ENCODE peak calls at places on chromosomes 1 and 21, in ten cellular contexts. P is activated CD4-positive, alpha-beta T cell treated with anti-CD3 and anti-CD28 coated beads, Interleukin-2, amount 50 U/mL, for 1 hour; J is neuronal stem cell; X is activated T-helper 9 cell treated with anti-CD3 and anti-CD28 coated beads, Interleukin-2, amount 50 U/mL, for 16 hours; T is WTC11; C is C1 segment of cervical spinal cord; E is BJ; Z is Kasumi-1; O is ureter; N is activated effector memory CD4-positive, alpha-beta T cell treated with Interleukin-2 at 50 U/mL for 16 hours. L is an unnamed sample.

GRCh38 chr1:72094209-72094608 is 188.1 kb downstream of the NEGR1 start:
- DNase-seq in N (no peak), P (no peak), O (no peak), T (no peak), C (no peak), Z (no peak), J (no peak), E (no peak), X (no peak), L (no peak)

GRCh38 chr1:20184997-20185833 is 681 bp upstream of the UBXN10 start:
- DNase-seq in Z (peak), E (no peak), O (no peak), P (peak), C (no peak), N (peak), X (peak), T (no peak), J (no peak), L (peak)

GRCh38 chr1:186768906-186769305 is 59.8 kb upstream of the PLA2G4A start:
- DNase-seq in T (no peak), O (no peak), X (no peak), P (no peak), Z (no peak), E (no peak), N (no peak), C (no peak), J (no peak), L (no peak)

GRCh38 chr1:205227584-205228006 is at the start of gene TMCC2:
- DNase-seq in T (peak), C (peak), P (peak), O (peak), J (peak), N (peak), Z (peak), E (no peak), X (peak), L (peak)

GRCh38 chr1:192592981-192593683 is 17.6 kb downstream of the RGS1 start:
- DNase-seq in N (no peak), P (no peak), Z (no peak), X (no peak), C (no peak), T (no peak), E (no peak), O (no peak), J (no peak), L (no peak)

GRCh38 chr1:56376188-56376984 is 203.0 kb downstream of the PLPP3 start:
- DNase-seq in P (no peak), E (no peak), O (peak), Z (no peak), T (peak), J (no peak), C (peak), N (no peak), X (no peak), L (no peak)

GRCh38 chr1:63892632-63893395 is 119.0 kb downstream of the ROR1 start:
- DNase-seq in Z (no peak), C (peak), J (no peak), O (peak), E (no peak), P (no peak), T (no peak), X (no peak), N (no peak), L (no peak)

GRCh38 chr1:38803647-38804046 is 55.9 kb downstream of the RRAGC start:
- DNase-seq in C (no peak), Z (no peak), P (no peak), T (no peak), J (no peak), X (no peak), N (no peak), E (no peak), O (no peak), L (no peak)

GRCh38 chr1:85049735-85050166 is 1.5 kb upstream of the MCOLN3 start:
- DNase-seq in E (no peak), C (no peak), N (no peak), J (no peak), T (peak), O (no peak), Z (no peak), P (no peak), X (no peak), L (no peak)

GRCh38 chr1:26234644-26235384 is 814 bp downstream of the CEP85 start:
- DNase-seq in C (no peak), E (no peak), Z (peak), T (no peak), N (no peak), J (no peak), P (no peak), X (no peak), O (no peak), L (no peak)

GRCh38 chr1:50717327-50717726 is 242.7 kb downstream of the FAF1 start:
- DNase-seq in E (no peak), P (no peak), T (no peak), Z (no peak), O (no peak), N (no peak), J (no peak), X (no peak), C (no peak), L (no peak)

GRCh38 chr1:206834217-206834616 is 31.2 kb upstream of the IL20 start:
- DNase-seq in X (no peak), O (no peak), E (no peak), J (no peak), P (no peak), C (no peak), N (no peak), T (no peak), Z (no peak), L (no peak)

GRCh38 chr1:111214086-111214801 is 13.3 kb upstream of the CHI3L2 start:
- DNase-seq in Z (no peak), T (no peak), C (no peak), N (no peak), P (no peak), X (no peak), J (no peak), O (no peak), E (no peak), L (no peak)

GRCh38 chr21:33418686-33419085 is 15.5 kb downstream of the IFNGR2 start:
- DNase-seq in T (no peak), N (no peak), O (no peak), X (no peak), Z (no peak), J (no peak), E (no peak), P (no peak), C (no peak), L (no peak)

GRCh38 chr1:16905112-16905855 is 9.5 kb downstream of the RNU1-2 start:
- DNase-seq in Z (peak), X (no peak), E (peak), C (peak), T (no peak), J (peak), N (no peak), P (no peak), O (no peak), L (no peak)

GRCh38 chr1:227342075-227342829 is 24.0 kb upstream of the CDC42BPA start:
- DNase-seq in C (no peak), X (no peak), P (no peak), E (no peak), Z (no peak), J (no peak), N (no peak), T (no peak), O (no peak), L (no peak)

GRCh38 chr1:54571326-54571725 is 23.3 kb downstream of the ACOT11 start:
- DNase-seq in T (no peak), C (no peak), J (no peak), O (no peak), Z (no peak), P (no peak), E (no peak), X (no peak), N (no peak), L (no peak)

GRCh38 chr1:27021347-27022031 is 8.8 kb upstream of the TENT5B start:
- DNase-seq in T (no peak), O (no peak), E (no peak), N (no peak), X (no peak), J (no peak), P (no peak), C (no peak), Z (no peak), L (no peak)

GRCh38 chr1:26848499-26848898 is 14.4 kb upstream of the SFN start:
- DNase-seq in C (no peak), T (no peak), O (no peak), E (no peak), J (no peak), P (no peak), N (no peak), X (no peak), Z (no peak), L (no peak)

GRCh38 chr21:33761104-33762036 is 119.1 kb downstream of the ITSN1 start:
- DNase-seq in Z (peak), X (no peak), E (peak), O (no peak), C (no peak), P (no peak), T (no peak), J (no peak), N (no peak), L (no peak)

GRCh38 chr1:143497374-143497747 is 474.4 kb downstream of the FAM72C start:
- DNase-seq in N (no peak), J (no peak), X (no peak), C (no peak), E (no peak), P (no peak), Z (no peak), O (no peak), T (no peak), L (peak)

GRCh38 chr1:27007909-27008582 is 4.6 kb downstream of the TENT5B start:
- DNase-seq in X (no peak), N (no peak), P (no peak), E (no peak), O (no peak), C (no peak), J (no peak), T (peak), Z (no peak), L (no peak)

GRCh38 chr1:178310685-178311105 is 186.1 kb downstream of the CLEC20A start:
- DNase-seq in Z (peak), X (no peak), P (no peak), C (no peak), T (no peak), J (peak), O (no peak), E (peak), N (no peak), L (no peak)

GRCh38 chr1:13701274-13701650 is 1.3 kb downstream of the PRDM2 start:
- DNase-seq in T (no peak), N (no peak), O (no peak), C (no peak), P (no peak), J (no peak), Z (no peak), E (no peak), X (no peak), L (no peak)

GRCh38 chr1:154992721-154993571 is 440 bp upstream of the LENEP start:
- DNase-seq in N (no peak), P (no peak), Z (peak), E (no peak), X (no peak), C (no peak), T (no peak), J (no peak), O (no peak), L (no peak)

GRCh38 chr1:58934711-58935110 is 150.9 kb upstream of the JUN start:
- DNase-seq in Z (no peak), N (no peak), P (no peak), J (no peak), T (no peak), E (no peak), O (no peak), X (no peak), C (no peak), L (no peak)

GRCh38 chr1:30908886-30909777 is 574 bp upstream of the SDC3 start:
- DNase-seq in X (no peak), T (no peak), J (no peak), N (no peak), P (no peak), Z (no peak), C (no peak), O (no peak), E (no peak), L (no peak)

L was measured in T-helper 1 cell.